ENCODE peak calls at places on chromosome X, in eight cellular contexts. B is GM13977; R is CD4-positive, alpha-beta T cell; T is WTC11; I is uterus; J is kidney; A is hepatocyte; P is A549. L is an unnamed sample.

GRCh38 chrX:12929701-12930100 is 23.3 kb downstream of the TLR8 start:
- DNase-seq in B (no peak), R (no peak), T (no peak), I (no peak), J (no peak), A (no peak), P (no peak), L (no peak)

GRCh38 chrX:139200793-139201192 is 329.7 kb upstream of the F9 start:
- DNase-seq in B (no peak), R (no peak), T (no peak), I (no peak), J (no peak), A (peak), P (peak), L (no peak)

GRCh38 chrX:148501121-148502066 is 977 bp downstream of the AFF2 start:
- DNase-seq in B (peak), R (no peak), T (peak), I (no peak), J (peak), A (peak), P (no peak), L (peak)

GRCh38 chrX:96563663-96564062 is 121.0 kb upstream of the DIAPH2 start:
- DNase-seq in B (no peak), R (no peak), T (no peak), I (no peak), J (no peak), A (peak), P (peak), L (no peak)

GRCh38 chrX:74419861-74420193 is 1.5 kb upstream of the SLC16A2 start:
- DNase-seq in B (no peak), R (no peak), T (no peak), I (peak), J (peak), A (peak), P (no peak), L (no peak)

GRCh38 chrX:153667931-153668396 is 5.6 kb downstream of the PNCK start:
- DNase-seq in B (peak), R (peak), T (peak), I (peak), J (peak), A (peak), P (peak), L (peak)

GRCh38 chrX:119570351-119570835 is 4.0 kb upstream of the UBE2A start:
- DNase-seq in B (no peak), R (no peak), T (no peak), I (no peak), J (no peak), A (no peak), P (no peak), L (no peak)

GRCh38 chrX:140503714-140504351 is 1.0 kb downstream of the SOX3 start:
- DNase-seq in B (no peak), R (no peak), T (peak), I (no peak), J (peak), A (peak), P (no peak), L (no peak)

GRCh38 chrX:37347420-37347819 is 1.7 kb upstream of the PRRG1 start:
- DNase-seq in B (no peak), R (no peak), T (no peak), I (no peak), J (no peak), A (peak), P (no peak), L (no peak)

GRCh38 chrX:48726596-48726995 is 30.1 kb downstream of the SUV39H1 start:
- DNase-seq in B (no peak), R (no peak), T (no peak), I (no peak), J (no peak), A (no peak), P (no peak), L (no peak)

GRCh38 chrX:112851806-112852205 is 11.2 kb upstream of the AMOT start:
- DNase-seq in B (peak), R (no peak), T (no peak), I (no peak), J (no peak), A (peak), P (no peak), L (no peak)

GRCh38 chrX:49858341-49858740 is 20.9 kb upstream of the USP27X start:
- DNase-seq in B (no peak), R (no peak), T (no peak), I (no peak), J (no peak), A (no peak), P (no peak), L (no peak)

GRCh38 chrX:149521438-149521837 is 16.3 kb upstream of the IDS start:
- DNase-seq in B (no peak), R (no peak), T (no peak), I (no peak), J (no peak), A (no peak), P (no peak), L (no peak)

GRCh38 chrX:8906299-8906698 is 105.1 kb upstream of the FAM9A start:
- DNase-seq in B (no peak), R (no peak), T (no peak), I (no peak), J (no peak), A (no peak), P (no peak), L (no peak)

GRCh38 chrX:66200050-66200664 is 36.1 kb downstream of the HEPH start:
- DNase-seq in B (no peak), R (no peak), T (no peak), I (no peak), J (no peak), A (no peak), P (peak), L (no peak)

GRCh38 chrX:66203114-66203513 is 39.1 kb downstream of the HEPH start:
- DNase-seq in B (no peak), R (no peak), T (no peak), I (no peak), J (no peak), A (peak), P (no peak), L (no peak)

DNA sequence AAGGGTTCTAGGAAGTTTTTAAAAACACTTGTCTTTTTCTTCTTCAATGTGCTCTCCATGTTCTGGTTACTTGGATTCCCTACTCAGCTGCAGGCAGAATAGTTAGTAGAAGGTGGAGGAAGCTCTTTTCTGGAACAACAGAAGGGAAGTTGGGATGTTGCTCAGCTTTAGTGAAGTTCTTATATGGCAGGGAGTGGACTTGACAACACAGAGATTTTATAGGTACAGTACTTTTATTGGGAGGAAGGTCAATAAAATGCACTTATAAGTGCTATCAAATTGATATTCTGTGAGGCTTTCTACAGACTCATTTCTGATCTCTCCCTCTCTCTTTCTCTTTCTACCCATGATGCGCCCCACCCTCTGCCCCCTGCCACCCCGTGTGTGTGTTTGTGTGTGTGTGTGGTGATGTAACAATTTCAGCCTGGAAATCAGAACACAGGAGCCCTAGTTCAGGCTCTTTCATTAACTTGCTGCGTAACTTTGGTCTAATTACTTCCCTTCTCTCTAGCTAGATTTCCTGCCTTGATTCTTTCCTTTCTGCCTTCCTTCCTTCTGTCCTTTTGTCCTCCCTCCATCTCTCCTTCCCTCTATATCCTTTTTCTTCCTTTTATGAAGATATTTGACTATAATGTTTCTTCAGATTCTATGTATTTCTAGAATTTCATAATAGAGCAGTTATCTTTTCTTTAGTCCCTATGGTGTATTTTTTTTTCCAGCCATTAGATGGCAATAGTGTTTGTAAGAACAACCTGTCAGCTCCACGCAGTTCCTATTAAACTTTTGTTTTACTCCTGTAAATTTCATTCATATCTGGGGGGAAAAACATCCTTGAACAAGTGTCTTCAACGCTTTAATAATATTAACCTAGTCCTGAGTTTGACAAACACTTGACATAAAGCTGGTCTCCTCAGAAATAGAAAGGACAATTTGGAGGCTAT is 37.1 kb downstream of the HEPH start:
- DNase-seq in B (no peak), R (no peak), T (no peak), I (no peak), J (no peak), A (peak), P (peak), L (no peak)
- TF ChIP-seq CTCF in B (peak), R (no peak), T (no peak), I (no peak), J (no peak), A (peak), P (no peak), L (no peak)

GRCh38 chrX:16745659-16746058 is 26.2 kb downstream of the SYAP1 start:
- DNase-seq in B (no peak), R (no peak), T (no peak), I (no peak), J (no peak), A (no peak), P (no peak), L (no peak)

GRCh38 chrX:16739574-16739973 is 20.2 kb downstream of the SYAP1 start:
- DNase-seq in B (no peak), R (no peak), T (no peak), I (no peak), J (no peak), A (no peak), P (peak), L (no peak)

GRCh38 chrX:16748425-16748824 is 29.0 kb downstream of the SYAP1 start:
- DNase-seq in B (no peak), R (no peak), T (no peak), I (no peak), J (no peak), A (no peak), P (no peak), L (no peak)

GRCh38 chrX:16745102-16745501 is 25.7 kb downstream of the SYAP1 start:
- DNase-seq in B (no peak), R (no peak), T (no peak), I (no peak), J (no peak), A (no peak), P (no peak), L (no peak)

GRCh38 chrX:16743604-16744325 is 24.4 kb downstream of the SYAP1 start:
- DNase-seq in B (no peak), R (no peak), T (no peak), I (no peak), J (no peak), A (no peak), P (peak), L (no peak)
- TF ChIP-seq CTCF in B (no peak), R (no peak), T (no peak), I (no peak), J (no peak), A (no peak), P (peak), L (no peak)

GRCh38 chrX:145919400-145919799 is 101.8 kb downstream of the SLITRK2 start:
- DNase-seq in B (no peak), R (no peak), T (no peak), I (no peak), J (no peak), A (no peak), P (no peak), L (no peak)

DNA sequence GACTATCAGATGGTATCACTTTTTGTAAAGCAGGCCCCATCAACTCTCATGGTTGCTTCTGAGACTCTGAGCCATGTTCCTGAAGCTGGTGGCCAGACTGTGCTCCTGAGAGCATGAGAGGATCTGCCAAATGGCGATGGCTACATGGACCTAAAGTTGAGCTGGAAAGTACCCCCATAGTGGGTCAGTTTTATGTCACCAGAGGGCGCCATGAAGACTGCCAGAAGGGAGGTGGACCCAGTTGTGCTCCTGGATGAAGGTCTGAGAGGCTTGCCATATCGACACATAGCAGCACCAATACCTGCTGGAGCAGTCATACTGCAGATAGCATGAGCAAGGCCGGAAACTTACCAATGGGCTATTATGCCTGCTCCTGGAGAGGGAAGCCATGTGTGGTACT is 105.7 kb downstream of the SLITRK2 start:
- DNase-seq in B (no peak), R (no peak), T (no peak), I (no peak), J (no peak), A (no peak), P (no peak), L (no peak)
- TF ChIP-seq CTCF in B (no peak), R (no peak), T (no peak), I (no peak), J (no peak), A (no peak), P (no peak), L (no peak)

DNA sequence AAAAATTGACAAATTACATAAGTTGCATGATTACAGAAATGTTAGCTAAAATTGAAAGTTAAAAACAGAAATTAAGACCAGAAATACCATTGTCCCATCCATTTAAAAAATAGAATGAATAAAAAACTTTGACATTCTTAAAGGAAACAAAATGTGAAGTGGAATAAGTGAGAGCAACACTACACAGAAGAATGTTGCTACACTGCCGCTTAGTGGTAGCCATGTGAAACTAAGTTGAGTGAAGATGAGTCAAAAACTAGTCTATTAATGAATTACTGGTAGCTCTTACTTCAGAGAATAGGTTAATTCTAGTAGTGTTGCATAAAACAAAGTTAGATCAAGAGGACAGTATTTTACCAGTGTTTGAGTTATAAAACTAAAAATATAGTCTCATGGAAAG is 571.0 kb upstream of the KLHL4 start:
- DNase-seq in B (peak), R (no peak), T (peak), I (no peak), J (no peak), A (peak), P (peak), L (peak)
- TF ChIP-seq CTCF in B (peak), R (no peak), T (peak), I (peak), J (peak), A (peak), P (peak), L (no peak)

DNA sequence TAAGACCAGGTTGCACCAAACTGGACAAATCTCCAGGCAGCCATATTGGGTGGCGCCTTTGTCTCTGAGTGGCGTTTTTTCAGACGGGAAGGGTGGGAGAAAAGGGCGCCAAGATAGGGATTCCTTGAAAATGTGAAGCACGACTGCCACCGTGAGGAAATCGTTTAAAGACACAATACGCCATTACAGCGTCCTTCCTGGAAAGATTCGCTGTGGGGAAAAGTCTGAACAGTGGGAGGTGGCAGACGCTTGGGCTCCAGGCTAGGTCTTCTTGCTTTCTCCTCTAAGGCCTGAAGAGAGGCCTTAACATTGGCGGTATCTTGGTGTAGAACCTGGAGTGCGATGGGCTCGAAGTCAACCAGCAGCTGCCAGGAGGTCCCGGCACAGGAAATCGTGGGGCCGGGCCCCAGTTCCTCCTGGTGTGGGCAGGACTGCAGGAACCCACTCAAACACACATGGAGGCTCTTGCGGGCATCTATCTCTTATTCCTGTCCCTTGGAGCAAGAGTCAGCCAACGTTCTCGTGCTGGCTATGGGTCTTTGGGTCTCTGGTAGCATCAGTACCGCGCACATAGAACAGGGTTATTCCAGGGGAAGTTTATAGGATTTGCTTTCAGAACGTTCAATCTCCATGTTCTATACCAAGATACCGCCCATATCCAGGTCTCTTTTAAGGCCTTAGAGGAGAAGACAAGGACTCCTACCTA is 208.8 kb downstream of the OR13H1 start:
- DNase-seq in B (no peak), R (no peak), T (no peak), I (peak), J (peak), A (no peak), P (peak), L (no peak)
- TF ChIP-seq CTCF in B (peak), R (no peak), T (no peak), I (peak), J (no peak), A (no peak), P (peak), L (no peak)

GRCh38 chrX:35150642-35151239 is 208.1 kb downstream of the FAM47B start:
- DNase-seq in B (no peak), R (no peak), T (no peak), I (no peak), J (peak), A (no peak), P (no peak), L (no peak)

GRCh38 chrX:35149517-35149916 is 206.9 kb downstream of the FAM47B start:
- DNase-seq in B (no peak), R (no peak), T (no peak), I (no peak), J (no peak), A (no peak), P (no peak), L (no peak)

DNA sequence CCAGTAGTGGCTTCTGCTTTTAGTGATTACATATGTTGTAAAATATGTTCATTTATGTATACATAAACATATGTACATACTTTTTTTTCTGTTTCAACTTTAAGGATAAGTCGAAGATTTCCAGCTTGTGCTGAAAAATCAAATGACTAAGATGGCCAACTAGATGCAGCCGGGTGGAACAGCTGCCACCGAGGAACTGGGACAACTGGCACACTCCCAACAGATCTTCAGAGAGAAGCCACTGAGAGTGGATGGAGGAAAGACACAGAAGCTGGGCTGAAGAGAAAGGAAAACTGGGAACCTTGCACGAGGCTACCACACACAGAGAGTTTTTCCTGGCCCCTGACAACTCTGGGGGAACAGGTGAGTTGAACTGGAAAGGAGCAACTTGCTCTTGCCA is 207.5 kb downstream of the FAM47B start:
- DNase-seq in B (no peak), R (no peak), T (no peak), I (no peak), J (no peak), A (no peak), P (no peak), L (no peak)
- TF ChIP-seq CTCF in B (no peak), R (no peak), T (no peak), I (no peak), J (no peak), A (no peak), P (no peak), L (no peak)